ENCODE peak calls at places on chromosomes 6 and 20, in six cellular contexts. T is upper lobe of left lung, A is H1, B is K562, U is stomach, F is prostate gland. H is an unnamed sample.

GRCh38 chr20:37651932-37652331 is 41.9 kb upstream of the CTNNBL1 start:
- DNase-seq in A (peak; percentile 65), B (peak; percentile 24), U (peak; percentile 71), T (peak; percentile 56), F (peak; percentile 21), H (no peak)

GRCh38 chr6:106885659-106886058 is 88.9 kb downstream of the CD24 start:
- DNase-seq in B (no peak), T (no peak), U (no peak), A (no peak), F (peak; percentile 33), H (no peak)

GRCh38 chr20:54026300-54027064 is 43.9 kb downstream of the BCAS1 start:
- DNase-seq in A (no peak), T (no peak), B (no peak), F (no peak), U (no peak), H (no peak)

GRCh38 chr6:6993503-6994237 is 114.1 kb upstream of the RREB1 start:
- DNase-seq in B (no peak), F (no peak), U (no peak), T (no peak), A (no peak), H (no peak)

GRCh38 chr6:128964233-128964755 is 81.4 kb downstream of the LAMA2 start:
- DNase-seq in A (no peak), B (no peak), F (no peak), T (no peak), U (no peak), H (no peak)

GRCh38 chr6:118558811-118559217 is 10.7 kb downstream of the PLN start:
- DNase-seq in A (no peak), T (no peak), B (no peak), F (no peak), U (no peak), H (no peak)

GRCh38 chr20:17762873-17763557 is 63.2 kb downstream of the BANF2 start:
- DNase-seq in F (no peak), T (peak; percentile 26), B (no peak), U (peak; percentile 51), A (no peak), H (no peak)

GRCh38 chr6:164095056-164095455 is 680.5 kb downstream of the QKI start:
- DNase-seq in U (no peak), A (no peak), T (no peak), B (no peak), F (no peak), H (no peak)

GRCh38 chr6:12751694-12752304 is 35.2 kb downstream of the PHACTR1 start:
- DNase-seq in B (peak; percentile 65), U (peak; percentile 55), F (peak; percentile 19), A (peak; percentile 90), T (no peak), H (peak; percentile 25)

GRCh38 chr6:19320066-19320465 is 517.1 kb upstream of the ID4 start:
- DNase-seq in A (no peak), F (peak; percentile 39), B (no peak), U (no peak), T (no peak), H (no peak)

GRCh38 chr20:31760457-31761240 is 21.6 kb downstream of the TPX2 start:
- DNase-seq in U (no peak), T (no peak), B (no peak), A (no peak), F (no peak), H (no peak)

GRCh38 chr6:144683216-144684070 is 398.3 kb downstream of the UTRN start:
- DNase-seq in F (no peak), T (no peak), U (no peak), B (no peak), A (no peak), H (no peak)

GRCh38 chr6:143224516-143224915 is 163.8 kb downstream of the AIG1 start:
- DNase-seq in T (no peak), B (no peak), A (no peak), F (no peak), U (no peak), H (no peak)

GRCh38 chr6:170041526-170041925 is 249.4 kb downstream of the DLL1 start:
- DNase-seq in F (no peak), U (no peak), T (no peak), B (no peak), A (no peak), H (no peak)

GRCh38 chr6:123658848-123659247 is 22.1 kb upstream of the TRDN start:
- DNase-seq in T (no peak), F (no peak), B (no peak), U (no peak), A (no peak), H (no peak)

GRCh38 chr20:45034436-45034835 is 66.5 kb downstream of the KCNS1 start:
- DNase-seq in A (no peak), F (no peak), T (no peak), B (no peak), U (no peak), H (no peak)

GRCh38 chr20:63706852-63707557 is 771 bp downstream of the ARFRP1 start:
- DNase-seq in U (no peak), A (peak; percentile 67), F (peak; percentile 10), T (peak; percentile 58), B (peak; percentile 53), H (peak; percentile 60)

GRCh38 chr20:63709149-63709527 is 1.3 kb downstream of the ZGPAT start:
- DNase-seq in A (no peak), B (no peak), U (no peak), T (no peak), F (no peak), H (no peak)

GRCh38 chr20:63708301-63709148 is 686 bp downstream of the ZGPAT start:
- DNase-seq in B (peak; percentile 5), F (no peak), T (peak; percentile 23), U (no peak), A (peak; percentile 52), H (peak; percentile 39)

GRCh38 chr20:63706027-63706695 is 1.6 kb downstream of the ARFRP1 start:
- DNase-seq in A (no peak), F (no peak), B (peak; percentile 4), U (no peak), T (no peak), H (no peak)

GRCh38 chr20:63707558-63708300 is at the start of the genes ARFRP1 and ZGPAT:
- DNase-seq in T (peak; percentile 91), A (peak; percentile 93), F (peak; percentile 73), B (peak; percentile 84), U (peak; percentile 91), H (peak; percentile 90)
- TF ChIP-seq POLR2A in T (peak; percentile 83), A (peak; percentile 53), F (peak; percentile 56), B (peak; percentile 63), U (no peak), H (peak; percentile 76)

GRCh38 chr6:109456710-109457595 is 1.4 kb upstream of the MICAL1 start:
- DNase-seq in A (no peak), T (peak; percentile 83), B (no peak), U (peak; percentile 78), F (no peak), H (no peak)
- TF ChIP-seq POLR2AphosphoS5 in A (no peak), T (peak; percentile 39), B (no peak), U (peak; percentile 80), F (no peak), H (no peak)

GRCh38 chr6:110815260-110816109 is at the start of gene CDK19:
- DNase-seq in T (peak; percentile 100), F (peak; percentile 99), U (peak; percentile 99), A (peak; percentile 96), B (peak; percentile 95), H (peak; percentile 80)
- TF ChIP-seq POLR2A in T (peak; percentile 93), F (peak; percentile 83), U (peak; percentile 64), A (peak; percentile 99), B (peak; percentile 99), H (peak; percentile 91)

GRCh38 chr6:26199057-26199772 is 112.0 kb downstream of the HFE start:
- DNase-seq in A (peak; percentile 83), B (peak; percentile 67), T (peak; percentile 65), F (peak; percentile 87), U (peak; percentile 68), H (no peak)

GRCh38 chr6:26195924-26196845 is 109.0 kb downstream of the HFE start:
- DNase-seq in T (no peak), U (no peak), A (no peak), B (no peak), F (no peak), H (no peak)

GRCh38 chr6:26196846-26197683 is 109.8 kb downstream of the HFE start:
- DNase-seq in F (peak; percentile 91), T (peak; percentile 84), U (peak; percentile 75), A (peak; percentile 76), B (peak; percentile 89), H (peak; percentile 61)

GRCh38 chr6:26198626-26199056 is 111.4 kb downstream of the HFE start:
- DNase-seq in F (no peak), T (no peak), U (no peak), A (no peak), B (no peak), H (no peak)

DNA sequence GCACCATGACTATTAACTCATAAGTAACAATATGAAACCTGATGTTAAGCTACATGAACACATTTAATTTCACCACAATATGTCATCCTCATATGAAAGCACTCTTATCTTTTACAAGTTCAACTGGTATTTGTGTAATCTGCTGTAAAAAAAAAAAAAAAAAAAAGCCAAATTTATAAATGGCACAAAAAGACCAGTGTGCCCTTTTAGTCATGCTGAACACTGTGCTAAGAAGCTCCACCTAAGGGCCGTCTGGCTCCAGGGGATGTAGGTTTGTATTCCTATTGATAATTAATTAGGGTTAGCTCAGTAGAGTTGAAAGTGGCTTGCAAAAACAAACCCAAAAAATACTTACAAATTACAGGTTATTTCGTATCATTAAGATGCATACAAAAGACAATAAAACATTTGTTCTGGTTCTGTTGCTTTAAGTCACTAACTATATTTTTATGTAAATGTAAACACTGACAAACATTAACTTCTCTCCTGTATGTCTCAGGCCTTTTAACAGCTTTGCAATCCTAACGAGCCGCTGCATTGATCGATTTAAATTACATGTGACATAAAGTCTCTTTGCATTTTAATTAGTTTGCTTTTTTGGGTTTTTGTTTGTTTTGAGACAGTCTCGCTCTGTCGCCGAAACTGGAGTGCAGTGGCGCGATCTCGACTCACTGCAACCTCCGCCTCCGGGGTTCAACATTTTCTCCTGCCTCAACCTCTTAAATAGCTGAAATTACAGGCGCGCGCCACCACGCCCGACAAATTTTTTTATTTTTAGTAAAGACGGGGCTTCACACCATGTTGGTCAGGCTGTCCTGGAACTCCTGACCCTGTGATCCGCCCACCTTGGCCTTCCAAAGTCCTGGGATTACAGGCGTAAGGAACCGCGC is 110.8 kb downstream of the HFE start:
- DNase-seq in U (no peak), T (no peak), A (no peak), F (peak; percentile 39), B (no peak), H (no peak)
- TF ChIP-seq POLR2AphosphoS5 in U (no peak), T (no peak), A (peak; percentile 63), F (no peak), B (peak; percentile 71), H (no peak)

DNA sequence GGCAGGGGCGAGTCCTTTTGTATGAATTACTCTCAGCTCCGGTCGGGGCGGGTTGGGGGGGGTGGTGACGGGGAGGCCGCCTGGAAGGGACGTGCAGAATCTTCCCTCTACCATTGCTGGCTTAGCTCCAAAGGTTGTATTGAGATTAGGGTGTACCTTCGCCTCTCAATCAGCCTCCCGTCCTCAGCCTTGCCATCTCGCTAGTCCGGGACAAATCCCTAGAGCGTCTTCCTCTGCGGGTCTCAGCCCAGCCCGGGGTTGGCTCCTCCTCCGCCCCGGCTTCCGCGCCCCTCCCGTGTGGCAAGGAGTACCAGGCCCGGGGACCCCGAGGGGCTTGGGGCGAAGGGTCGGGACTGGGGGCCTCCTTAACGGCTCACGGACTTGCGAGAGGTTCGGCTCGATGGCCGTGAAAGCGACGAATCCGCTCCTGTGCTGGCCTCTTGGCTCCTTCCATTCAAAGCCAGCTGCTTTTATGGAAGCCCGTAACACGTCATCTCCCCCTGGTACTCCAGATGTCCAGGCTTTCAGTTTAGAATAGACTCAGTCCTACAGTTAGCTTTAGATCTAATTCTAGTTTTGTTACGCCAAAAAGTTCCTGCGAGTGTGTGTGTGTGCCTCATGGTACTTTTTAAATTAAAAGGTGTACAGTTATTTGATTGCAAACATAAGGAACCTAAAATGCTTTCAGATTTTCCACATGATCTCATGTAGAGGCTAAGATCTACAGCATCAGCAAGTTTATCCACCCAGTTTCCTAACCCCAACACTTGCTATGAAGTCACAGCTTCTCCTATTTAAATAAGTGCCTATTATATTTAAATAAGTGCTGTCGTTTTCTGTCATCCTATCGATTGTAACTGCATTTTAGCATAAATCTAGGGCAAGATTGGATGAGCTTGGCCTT is 771 bp upstream of the EEF1A1 start:
- DNase-seq in U (no peak), T (peak; percentile 66), A (peak; percentile 91), F (no peak), B (peak; percentile 62), H (peak; percentile 23)
- TF ChIP-seq POLR2A in U (no peak), T (no peak), A (no peak), F (no peak), B (no peak), H (peak; percentile 69)

H was measured in GM12892.